ENCODE peak calls at places on chromosomes 6 and 20, in seven cellular contexts. One of them, this sample, is unnamed.
A peak's percentile ranks its signal among the peaks of the same experiment; 100 is the strongest.

GRCh38 chr20:46970937-46971630 is 76.4 kb downstream of the EYA2 start:
- DNase-seq in heart left ventricle: no peak
- DNase-seq in foreskin fibroblast: peak; percentile 60
- DNase-seq in SK-N-SH: peak; percentile 76
- DNase-seq in lower leg skin: peak; percentile 46
- DNase-seq in GM20000: no peak
- DNase-seq in tibial artery: no peak
- DNase-seq in this sample: peak; percentile 91

GRCh38 chr20:17966432-17967312 is 1.9 kb downstream of the SNX5 start:
- DNase-seq in SK-N-SH: peak; percentile 55
- DNase-seq in heart left ventricle: no peak
- DNase-seq in GM20000: peak; percentile 42
- DNase-seq in foreskin fibroblast: no peak
- DNase-seq in lower leg skin: no peak
- DNase-seq in tibial artery: no peak
- DNase-seq in this sample: peak; percentile 49

GRCh38 chr6:134097114-134097707 is 44.8 kb upstream of the SLC2A12 start:
- DNase-seq in GM20000: peak; percentile 57
- DNase-seq in heart left ventricle: peak; percentile 61
- DNase-seq in lower leg skin: no peak
- DNase-seq in SK-N-SH: peak; percentile 69
- DNase-seq in foreskin fibroblast: peak; percentile 56
- DNase-seq in tibial artery: no peak
- DNase-seq in this sample: peak; percentile 72

GRCh38 chr6:11480541-11480940 is 57.0 kb upstream of the TMEM170B start:
- DNase-seq in SK-N-SH: no peak
- DNase-seq in foreskin fibroblast: no peak
- DNase-seq in GM20000: no peak
- DNase-seq in tibial artery: no peak
- DNase-seq in lower leg skin: no peak
- DNase-seq in heart left ventricle: no peak
- DNase-seq in this sample: no peak

GRCh38 chr6:157670466-157671186 is 152.4 kb upstream of the SNX9 start:
- DNase-seq in GM20000: no peak
- DNase-seq in tibial artery: no peak
- DNase-seq in SK-N-SH: no peak
- DNase-seq in lower leg skin: peak; percentile 82
- DNase-seq in foreskin fibroblast: no peak
- DNase-seq in heart left ventricle: no peak
- DNase-seq in this sample: no peak

GRCh38 chr6:3351105-3351676 is 92.4 kb downstream of the PSMG4 start:
- DNase-seq in GM20000: no peak
- DNase-seq in lower leg skin: no peak
- DNase-seq in SK-N-SH: no peak
- DNase-seq in heart left ventricle: no peak
- DNase-seq in tibial artery: no peak
- DNase-seq in foreskin fibroblast: no peak
- DNase-seq in this sample: no peak

GRCh38 chr6:44563397-44563796 is 175.9 kb downstream of the CDC5L start:
- DNase-seq in GM20000: no peak
- DNase-seq in SK-N-SH: no peak
- DNase-seq in tibial artery: no peak
- DNase-seq in heart left ventricle: no peak
- DNase-seq in lower leg skin: no peak
- DNase-seq in foreskin fibroblast: no peak
- DNase-seq in this sample: no peak

GRCh38 chr6:134233180-134233579 is 84.7 kb downstream of the SGK1 start:
- DNase-seq in GM20000: no peak
- DNase-seq in lower leg skin: no peak
- DNase-seq in foreskin fibroblast: no peak
- DNase-seq in heart left ventricle: no peak
- DNase-seq in SK-N-SH: no peak
- DNase-seq in tibial artery: no peak
- DNase-seq in this sample: no peak

GRCh38 chr20:8854566-8854965 is 214.3 kb upstream of the PLCB4 start:
- DNase-seq in foreskin fibroblast: peak; percentile 58
- DNase-seq in GM20000: no peak
- DNase-seq in heart left ventricle: peak; percentile 73
- DNase-seq in lower leg skin: no peak
- DNase-seq in SK-N-SH: no peak
- DNase-seq in tibial artery: peak; percentile 67
- DNase-seq in this sample: peak; percentile 56

GRCh38 chr6:116156405-116157326 is 30.7 kb upstream of the COL10A1 start:
- DNase-seq in SK-N-SH: no peak
- DNase-seq in foreskin fibroblast: no peak
- DNase-seq in heart left ventricle: no peak
- DNase-seq in tibial artery: no peak
- DNase-seq in lower leg skin: no peak
- DNase-seq in GM20000: no peak
- DNase-seq in this sample: no peak

GRCh38 chr6:144661101-144661806 is 376.1 kb downstream of the UTRN start:
- DNase-seq in SK-N-SH: no peak
- DNase-seq in GM20000: no peak
- DNase-seq in heart left ventricle: no peak
- DNase-seq in foreskin fibroblast: no peak
- DNase-seq in tibial artery: no peak
- DNase-seq in lower leg skin: no peak
- DNase-seq in this sample: peak; percentile 22

GRCh38 chr6:7165002-7165735 is 57.4 kb downstream of the RREB1 start:
- DNase-seq in SK-N-SH: no peak
- DNase-seq in tibial artery: no peak
- DNase-seq in GM20000: no peak
- DNase-seq in lower leg skin: no peak
- DNase-seq in heart left ventricle: no peak
- DNase-seq in foreskin fibroblast: no peak
- DNase-seq in this sample: no peak

GRCh38 chr6:125363360-125364121 is 61.8 kb upstream of the HDDC2 start:
- DNase-seq in lower leg skin: no peak
- DNase-seq in heart left ventricle: peak; percentile 84
- DNase-seq in SK-N-SH: peak; percentile 39
- DNase-seq in tibial artery: peak; percentile 95
- DNase-seq in foreskin fibroblast: no peak
- DNase-seq in GM20000: no peak
- DNase-seq in this sample: no peak

GRCh38 chr20:63472159-63472811 is at the start of gene KCNQ2:
- DNase-seq in lower leg skin: no peak
- DNase-seq in GM20000: no peak
- DNase-seq in foreskin fibroblast: no peak
- DNase-seq in heart left ventricle: no peak
- DNase-seq in SK-N-SH: peak; percentile 87
- DNase-seq in tibial artery: no peak
- DNase-seq in this sample: no peak

GRCh38 chr20:64049060-64049886 is at the start of gene SOX18:
- DNase-seq in foreskin fibroblast: no peak
- DNase-seq in SK-N-SH: peak; percentile 83
- DNase-seq in tibial artery: no peak
- DNase-seq in lower leg skin: no peak
- DNase-seq in GM20000: peak; percentile 69
- DNase-seq in heart left ventricle: peak; percentile 74
- DNase-seq in this sample: no peak

GRCh38 chr20:56572178-56572577 is 39.1 kb downstream of the FAM209B start:
- DNase-seq in SK-N-SH: no peak
- DNase-seq in GM20000: no peak
- DNase-seq in heart left ventricle: no peak
- DNase-seq in foreskin fibroblast: no peak
- DNase-seq in tibial artery: no peak
- DNase-seq in lower leg skin: no peak
- DNase-seq in this sample: no peak

GRCh38 chr20:35743693-35744491 is 1.8 kb upstream of the RBM39 start:
- DNase-seq in lower leg skin: peak; percentile 86
- DNase-seq in GM20000: no peak
- DNase-seq in tibial artery: no peak
- DNase-seq in SK-N-SH: no peak
- DNase-seq in foreskin fibroblast: no peak
- DNase-seq in heart left ventricle: no peak
- DNase-seq in this sample: no peak

GRCh38 chr20:11921326-11921725 is 3.6 kb downstream of the BTBD3 start:
- DNase-seq in SK-N-SH: no peak
- DNase-seq in heart left ventricle: no peak
- DNase-seq in tibial artery: no peak
- DNase-seq in foreskin fibroblast: peak; percentile 17
- DNase-seq in GM20000: no peak
- DNase-seq in lower leg skin: no peak
- DNase-seq in this sample: no peak

GRCh38 chr6:84862843-84863242 is 98.4 kb upstream of the TBX18 start:
- DNase-seq in foreskin fibroblast: no peak
- DNase-seq in SK-N-SH: no peak
- DNase-seq in lower leg skin: no peak
- DNase-seq in heart left ventricle: no peak
- DNase-seq in tibial artery: no peak
- DNase-seq in GM20000: no peak
- DNase-seq in this sample: no peak
- TF ChIP-seq CTCF in foreskin fibroblast: no peak
- TF ChIP-seq CTCF in SK-N-SH: no peak
- TF ChIP-seq CTCF in lower leg skin: no peak
- TF ChIP-seq CTCF in heart left ventricle: no peak
- TF ChIP-seq CTCF in tibial artery: no peak
- TF ChIP-seq CTCF in GM20000: no peak
- TF ChIP-seq CTCF in this sample: no peak

GRCh38 chr6:31834704-31835375 is 7.3 kb downstream of the HSPA1B start:
- DNase-seq in SK-N-SH: peak; percentile 87
- DNase-seq in lower leg skin: peak; percentile 96
- DNase-seq in foreskin fibroblast: no peak
- DNase-seq in tibial artery: peak; percentile 87
- DNase-seq in GM20000: peak; percentile 78
- DNase-seq in heart left ventricle: peak; percentile 83
- DNase-seq in this sample: no peak

GRCh38 chr6:31837612-31838553 is 10.3 kb downstream of the HSPA1B start:
- DNase-seq in GM20000: no peak
- DNase-seq in lower leg skin: no peak
- DNase-seq in tibial artery: no peak
- DNase-seq in foreskin fibroblast: no peak
- DNase-seq in heart left ventricle: no peak
- DNase-seq in SK-N-SH: no peak
- DNase-seq in this sample: no peak

GRCh38 chr6:31836036-31836675 is 8.6 kb downstream of the HSPA1B start:
- DNase-seq in heart left ventricle: no peak
- DNase-seq in GM20000: no peak
- DNase-seq in foreskin fibroblast: no peak
- DNase-seq in SK-N-SH: no peak
- DNase-seq in tibial artery: no peak
- DNase-seq in lower leg skin: no peak
- DNase-seq in this sample: no peak

GRCh38 chr6:31838968-31839367 is 11.4 kb downstream of the HSPA1B start:
- DNase-seq in tibial artery: no peak
- DNase-seq in lower leg skin: no peak
- DNase-seq in heart left ventricle: no peak
- DNase-seq in foreskin fibroblast: no peak
- DNase-seq in GM20000: no peak
- DNase-seq in SK-N-SH: no peak
- DNase-seq in this sample: no peak

DNA sequence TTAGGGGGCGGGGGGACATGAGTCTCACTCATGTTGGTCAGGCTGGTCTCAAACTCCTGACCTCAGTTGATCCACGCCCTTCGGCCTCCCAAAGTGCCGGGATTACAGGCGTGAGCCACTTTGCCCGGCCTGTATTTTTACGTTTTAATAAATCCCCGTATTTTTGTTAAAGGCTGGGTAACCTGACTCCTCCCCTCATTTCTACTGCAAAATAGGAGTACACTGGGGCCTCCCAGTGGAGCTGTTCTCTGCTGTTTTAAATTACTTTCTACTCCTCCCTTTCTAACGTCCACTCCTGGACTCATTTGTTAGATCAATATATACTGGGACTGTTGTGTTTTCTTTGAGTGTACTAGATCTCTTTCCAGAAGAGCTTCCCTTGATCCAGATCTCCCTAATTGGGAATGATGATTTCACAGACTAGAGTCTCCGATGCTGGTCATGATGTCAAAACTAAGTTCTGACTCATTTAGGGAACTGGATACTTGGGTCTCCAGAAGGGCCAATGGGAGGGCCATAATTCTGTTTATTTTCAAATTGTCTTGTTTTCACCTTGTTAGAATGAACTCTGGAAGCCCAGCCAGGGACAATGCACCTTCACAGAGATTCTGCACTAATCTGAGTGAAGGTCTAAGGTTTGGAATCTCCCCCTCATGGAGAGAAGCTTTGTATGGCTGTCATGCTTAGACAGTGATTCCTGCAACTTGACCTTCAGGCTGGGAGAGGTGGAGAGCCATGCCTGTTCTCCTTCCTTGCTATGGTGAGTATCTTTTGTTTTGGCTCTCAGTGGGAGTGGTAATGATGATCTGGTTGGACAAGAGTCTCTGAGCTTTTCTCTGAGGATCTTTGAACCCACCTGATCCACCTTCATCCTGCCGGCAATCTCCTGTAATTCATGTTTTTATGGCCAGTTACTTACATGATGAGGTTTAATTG is 9.4 kb downstream of the HSPA1B start:
- DNase-seq in foreskin fibroblast: peak; percentile 44
- DNase-seq in lower leg skin: no peak
- DNase-seq in tibial artery: no peak
- DNase-seq in GM20000: no peak
- DNase-seq in SK-N-SH: no peak
- DNase-seq in heart left ventricle: no peak
- DNase-seq in this sample: peak; percentile 60
- TF ChIP-seq CTCF in foreskin fibroblast: no peak
- TF ChIP-seq CTCF in lower leg skin: no peak
- TF ChIP-seq CTCF in tibial artery: no peak
- TF ChIP-seq CTCF in GM20000: no peak
- TF ChIP-seq CTCF in SK-N-SH: peak; percentile 21
- TF ChIP-seq CTCF in heart left ventricle: no peak
- TF ChIP-seq CTCF in this sample: peak; percentile 32

GRCh38 chr6:87827291-87827690 is 125.3 kb upstream of the AKIRIN2 start:
- DNase-seq in heart left ventricle: no peak
- DNase-seq in tibial artery: no peak
- DNase-seq in lower leg skin: no peak
- DNase-seq in GM20000: no peak
- DNase-seq in foreskin fibroblast: no peak
- DNase-seq in SK-N-SH: no peak
- DNase-seq in this sample: no peak

GRCh38 chr6:87828044-87828443 is 126.0 kb upstream of the AKIRIN2 start:
- DNase-seq in tibial artery: no peak
- DNase-seq in lower leg skin: no peak
- DNase-seq in foreskin fibroblast: no peak
- DNase-seq in GM20000: no peak
- DNase-seq in SK-N-SH: no peak
- DNase-seq in heart left ventricle: no peak
- DNase-seq in this sample: no peak

GRCh38 chr6:87829622-87830121 is 127.6 kb upstream of the AKIRIN2 start:
- DNase-seq in heart left ventricle: no peak
- DNase-seq in tibial artery: no peak
- DNase-seq in GM20000: no peak
- DNase-seq in foreskin fibroblast: no peak
- DNase-seq in lower leg skin: no peak
- DNase-seq in SK-N-SH: no peak
- DNase-seq in this sample: no peak

GRCh38 chr6:87830834-87831374 is 128.9 kb upstream of the AKIRIN2 start:
- DNase-seq in heart left ventricle: no peak
- DNase-seq in GM20000: no peak
- DNase-seq in foreskin fibroblast: no peak
- DNase-seq in tibial artery: no peak
- DNase-seq in SK-N-SH: no peak
- DNase-seq in lower leg skin: no peak
- DNase-seq in this sample: no peak

GRCh38 chr6:87832025-87832825 is 130.2 kb upstream of the AKIRIN2 start:
- DNase-seq in lower leg skin: no peak
- DNase-seq in SK-N-SH: peak; percentile 28
- DNase-seq in heart left ventricle: no peak
- DNase-seq in tibial artery: no peak
- DNase-seq in GM20000: peak; percentile 36
- DNase-seq in foreskin fibroblast: peak; percentile 4
- DNase-seq in this sample: peak; percentile 3
- TF ChIP-seq CTCF in lower leg skin: no peak
- TF ChIP-seq CTCF in SK-N-SH: peak; percentile 65
- TF ChIP-seq CTCF in heart left ventricle: peak; percentile 30
- TF ChIP-seq CTCF in tibial artery: peak; percentile 48
- TF ChIP-seq CTCF in GM20000: peak; percentile 4
- TF ChIP-seq CTCF in foreskin fibroblast: peak; percentile 32
- TF ChIP-seq CTCF in this sample: peak; percentile 72

GRCh38 chr20:53381568-53382262 is 211.9 kb downstream of the ZNF217 start:
- DNase-seq in lower leg skin: no peak
- DNase-seq in foreskin fibroblast: no peak
- DNase-seq in GM20000: no peak
- DNase-seq in SK-N-SH: no peak
- DNase-seq in tibial artery: no peak
- DNase-seq in heart left ventricle: no peak
- DNase-seq in this sample: no peak
- TF ChIP-seq CTCF in lower leg skin: no peak
- TF ChIP-seq CTCF in foreskin fibroblast: no peak
- TF ChIP-seq CTCF in GM20000: no peak
- TF ChIP-seq CTCF in SK-N-SH: peak; percentile 11
- TF ChIP-seq CTCF in tibial artery: no peak
- TF ChIP-seq CTCF in heart left ventricle: no peak
- TF ChIP-seq CTCF in this sample: no peak

This sample was measured in HFFc6.